ENCODE peak calls at places on chromosomes 5 and 9, in four cellular contexts. R, H, F and T are unnamed samples. For H3K36me3 and H3K27me3, the result is how much of the 10 kb centered on the place peaks cover.

GRCh38 chr9:130058154-130058553 is 4.4 kb downstream of the GPR107 start:
- DNase-seq in R (no peak), H (peak), F (peak), T (no peak)

GRCh38 chr5:96614110-96614691 is 48.0 kb upstream of the CAST start:
- DNase-seq in R (peak), H (peak), F (peak), T (no peak)

GRCh38 chr9:98201102-98201501 is 8.7 kb upstream of the CORO2A start:
- DNase-seq in R (no peak), H (no peak), F (no peak), T (no peak)

GRCh38 chr5:93055971-93056370 is 525.0 kb downstream of the NR2F1-AS1 start:
- DNase-seq in R (no peak), H (no peak), F (no peak), T (no peak)

GRCh38 chr9:137606005-137606601 is 617 bp downstream of the ARRDC1 start:
- DNase-seq in R (no peak), H (peak), F (peak), T (no peak)

GRCh38 chr9:95505676-95506437 is 10.9 kb downstream of the PTCH1 start:
- DNase-seq in R (peak), H (peak), F (peak), T (peak)

GRCh38 chr5:3304346-3304745 is 291.3 kb upstream of the IRX1 start:
- DNase-seq in R (no peak), H (no peak), F (no peak), T (no peak)

GRCh38 chr9:73023025-73023541 is 70.2 kb upstream of the ALDH1A1 start:
- DNase-seq in R (peak), H (peak), F (peak), T (no peak)

GRCh38 chr5:131973089-131973712 is 27.7 kb upstream of the MEIKIN start:
- DNase-seq in R (no peak), H (no peak), F (no peak), T (no peak)

GRCh38 chr5:108003178-108003577 is 332.4 kb upstream of the EFNA5 start:
- DNase-seq in R (peak), H (peak), F (no peak), T (no peak)

GRCh38 chr9:18791074-18791473 is 241.9 kb downstream of the SAXO1 start:
- DNase-seq in R (peak), H (peak), F (peak), T (no peak)

GRCh38 chr9:124349675-124350484 is 65.4 kb downstream of the PSMB7 start:
- DNase-seq in R (no peak), H (no peak), F (no peak), T (no peak)

GRCh38 chr5:137022043-137022442 is 477.1 kb downstream of the SPOCK1 start:
- DNase-seq in R (peak), H (no peak), F (no peak), T (peak)

GRCh38 chr9:96565684-96566360 is 53.8 kb downstream of the CDC14B start:
- DNase-seq in R (no peak), H (no peak), F (peak), T (no peak)

GRCh38 chr9:33942471-33943083 is 106.1 kb downstream of the UBAP2 start:
- DNase-seq in R (no peak), H (no peak), F (no peak), T (no peak)

GRCh38 chr5:137705106-137705505 is 30.8 kb downstream of the KLHL3 start:
- DNase-seq in R (no peak), H (no peak), F (no peak), T (no peak)

GRCh38 chr5:179766726-179767455 is 26.9 kb upstream of the LTC4S start:
- DNase-seq in R (no peak), H (no peak), F (peak), T (no peak)

GRCh38 chr9:111356567-111357244 is 26.7 kb upstream of the OR2K2 start:
- DNase-seq in R (peak), H (no peak), F (peak), T (no peak)

GRCh38 chr5:112356178-112356956 is 62.7 kb downstream of the EPB41L4A start:
- DNase-seq in R (no peak), H (no peak), F (no peak), T (no peak)

GRCh38 chr5:112350626-112351025 is 68.5 kb downstream of the EPB41L4A start:
- DNase-seq in R (no peak), H (no peak), F (no peak), T (no peak)

GRCh38 chr5:112355058-112355685 is 63.9 kb downstream of the EPB41L4A start:
- DNase-seq in R (no peak), H (no peak), F (no peak), T (no peak)

GRCh38 chr5:112351225-112351624 is 67.9 kb downstream of the EPB41L4A start:
- DNase-seq in R (no peak), H (no peak), F (no peak), T (no peak)

DNA sequence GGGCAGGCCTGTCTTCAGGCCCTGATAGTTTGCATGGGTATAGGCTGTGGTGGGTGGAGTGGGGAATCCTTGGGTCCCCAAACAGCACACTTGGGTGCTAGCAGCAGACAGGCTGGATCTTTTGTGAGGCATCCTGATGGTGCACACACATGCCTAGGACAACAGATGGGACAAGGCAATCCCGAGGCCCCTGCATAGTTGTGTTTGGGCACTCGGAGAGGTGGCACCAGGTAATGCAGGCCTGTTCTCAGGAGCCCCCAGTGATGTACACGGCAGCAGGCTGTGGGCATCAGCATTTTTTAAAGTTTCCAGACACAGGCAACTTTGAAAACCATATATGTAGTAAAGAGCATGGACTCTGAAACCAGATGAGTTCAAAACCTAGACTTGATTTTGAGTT is 65.4 kb downstream of the EPB41L4A start:
- DNase-seq in R (no peak), H (no peak), F (no peak), T (no peak)
- H3K36me3 ChIP-seq in R (under half), H (under half), F (under half), T (under half)

DNA sequence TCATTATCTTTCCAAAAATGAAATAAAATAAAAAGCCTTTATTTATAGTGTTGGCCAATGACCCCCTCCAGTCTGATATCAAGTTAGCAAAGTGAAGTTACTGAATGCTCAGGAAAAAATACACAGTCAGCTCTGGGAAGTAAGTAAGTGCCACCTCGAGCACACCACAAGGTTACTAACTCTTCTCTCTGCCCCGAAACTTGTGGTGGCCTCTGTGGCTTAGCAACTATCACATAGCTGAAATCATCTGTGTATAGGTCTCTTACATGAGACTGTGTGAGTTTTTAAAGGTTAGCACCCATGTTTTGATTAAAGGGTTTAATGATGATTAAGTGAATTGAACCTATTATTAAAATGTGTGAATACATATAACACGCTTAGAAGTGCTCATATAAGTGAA is 161.4 kb upstream of the KLF4 start:
- DNase-seq in R (no peak), H (no peak), F (no peak), T (no peak)
- H3K27me3 ChIP-seq in R (under half), H (half or more), F (under half), T (under half)

GRCh38 chr5:125006011-125006685 is 259.7 kb upstream of the ZNF608 start:
- DNase-seq in R (no peak), H (no peak), F (no peak), T (no peak)
- H3K4me3 ChIP-seq in R (no peak), H (no peak), F (no peak), T (no peak)

GRCh38 chr9:2640570-2640969 is 19.0 kb downstream of the VLDLR start:
- DNase-seq in R (no peak), H (no peak), F (no peak), T (no peak)
- H3K36me3 ChIP-seq in R (under half), H (under half), F (under half), T (half or more)

DNA sequence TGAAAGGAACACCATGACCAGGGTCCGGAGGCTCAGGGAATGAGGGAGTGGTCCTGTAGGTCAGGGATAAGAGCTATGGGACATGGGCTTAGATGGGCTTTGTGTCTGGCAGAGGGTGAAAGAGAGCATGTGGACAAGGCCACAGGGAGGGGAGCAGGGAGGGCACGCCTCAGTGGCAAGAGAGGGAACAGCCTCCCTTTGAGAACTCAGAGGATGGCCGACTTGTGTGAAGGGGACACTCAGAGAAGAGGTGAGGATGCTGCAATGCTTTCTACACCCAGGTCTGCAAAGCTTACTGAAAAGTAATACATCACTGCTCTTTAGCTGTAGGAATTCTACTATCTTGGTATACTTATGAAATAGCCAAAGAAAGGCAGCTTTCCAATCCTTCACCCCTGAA is 23.5 kb downstream of the MED10 start:
- DNase-seq in R (no peak), H (no peak), F (no peak), T (no peak)
- H3K27me3 ChIP-seq in R (under half), H (under half), F (under half), T (under half)

DNA sequence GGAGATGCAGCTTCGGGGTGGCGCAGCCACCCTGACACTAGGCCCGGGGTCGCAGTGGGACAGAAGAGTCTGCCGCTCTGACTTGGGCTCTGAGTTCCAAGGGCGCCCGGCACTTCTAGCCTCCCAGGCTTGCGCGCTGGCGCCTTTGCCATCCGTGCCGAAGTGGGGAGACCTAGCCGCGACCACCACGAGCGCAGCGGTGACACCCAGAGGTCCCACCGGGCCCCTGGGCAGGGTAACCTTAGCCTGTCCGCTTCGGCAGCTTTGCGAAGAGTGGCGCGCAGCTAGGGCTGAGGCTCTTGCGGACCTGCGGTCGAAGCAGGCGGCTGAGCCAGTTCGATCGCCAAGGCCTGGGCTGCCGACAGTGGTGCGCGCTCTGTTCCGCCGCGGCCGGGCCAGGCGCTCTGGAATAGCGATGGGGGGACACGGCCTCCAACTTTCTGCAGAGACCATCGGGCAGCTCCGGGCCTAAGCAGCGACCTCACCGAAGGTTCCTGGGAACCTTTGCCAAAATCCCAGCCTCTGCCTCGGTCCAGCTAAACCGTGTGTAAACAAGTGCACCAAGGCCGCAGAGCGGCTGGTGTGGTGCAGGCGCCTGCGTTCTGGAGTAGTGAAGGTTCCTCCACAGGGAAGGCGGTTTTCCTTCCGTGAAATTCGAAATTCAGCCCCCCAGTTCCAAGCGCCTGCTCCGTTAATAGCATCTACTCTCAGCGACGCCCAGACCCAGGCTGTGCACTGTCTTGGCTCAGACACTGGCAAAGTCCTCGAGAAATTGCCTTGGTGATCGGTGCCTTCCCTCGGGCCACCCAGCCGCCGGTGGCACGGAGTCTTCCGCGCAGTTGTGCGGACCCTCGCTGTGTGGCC is 7.4 kb downstream of the TLX3 start:
- DNase-seq in R (no peak), H (no peak), F (peak), T (no peak)
- H3K4me3 ChIP-seq in R (no peak), H (no peak), F (no peak), T (peak)

DNA sequence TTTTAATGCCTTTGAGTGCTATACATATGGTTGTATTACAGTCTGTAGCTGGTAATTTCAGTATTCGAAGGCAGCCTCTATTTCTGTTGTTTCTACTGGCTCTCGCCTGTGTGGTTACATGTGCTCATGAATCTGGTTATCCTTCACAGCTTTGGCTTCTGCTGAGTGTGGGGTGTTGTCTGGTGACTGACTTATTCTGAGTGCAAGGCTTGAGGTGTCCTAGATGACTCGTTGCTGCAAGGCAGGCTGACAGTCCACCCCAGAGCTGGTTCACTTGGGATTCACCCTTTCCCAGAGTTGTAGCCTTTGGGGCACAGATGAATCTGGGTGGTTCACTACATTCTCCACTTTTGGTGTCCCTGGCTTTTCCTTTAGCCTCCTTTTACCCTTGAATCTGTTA is 41.4 kb downstream of the PDE8B start:
- DNase-seq in R (no peak), H (no peak), F (no peak), T (no peak)
- H3K36me3 ChIP-seq in R (under half), H (under half), F (under half), T (under half)

DNA sequence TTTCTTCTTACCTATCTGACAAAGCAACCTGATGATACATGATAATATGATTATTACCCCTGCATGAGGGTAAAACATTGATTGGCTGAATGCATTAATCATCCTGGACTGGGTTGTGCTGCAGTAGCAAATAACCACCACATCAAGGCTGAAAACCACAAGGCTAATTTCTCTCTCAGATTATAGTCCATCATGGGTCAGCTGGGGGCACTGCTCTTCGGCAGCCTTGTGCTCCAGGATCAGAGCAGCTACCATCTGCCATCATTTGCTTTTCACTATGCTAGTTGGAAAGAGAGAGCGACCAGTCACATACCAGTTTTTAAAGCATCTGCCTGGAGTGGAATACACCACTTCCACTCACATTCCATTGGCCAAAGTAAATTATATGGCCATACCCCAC is 383.5 kb downstream of the RASEF start:
- DNase-seq in R (no peak), H (no peak), F (no peak), T (no peak)
- H3K27me3 ChIP-seq in R (under half), H (under half), F (under half), T (under half)

DNA sequence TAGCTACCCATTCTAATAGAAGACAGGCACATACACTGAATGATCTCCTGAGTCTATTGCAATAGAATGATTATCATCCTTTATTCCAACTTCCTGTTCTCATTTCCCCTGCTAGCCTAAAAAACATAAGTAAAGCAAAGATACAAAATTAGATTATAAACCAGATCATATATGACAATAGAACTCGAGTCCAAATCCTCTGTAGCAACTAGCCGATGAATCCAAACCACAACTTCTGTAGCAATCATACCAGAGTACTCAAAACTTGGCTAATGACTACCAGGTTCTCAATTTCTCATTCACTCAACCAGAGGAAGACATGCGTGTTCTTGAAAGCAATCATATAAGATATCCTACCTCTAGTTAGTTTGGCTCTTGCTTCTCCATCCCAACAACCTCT is 622.1 kb downstream of the PSAT1 start:
- DNase-seq in R (no peak), H (no peak), F (no peak), T (no peak)
- H3K4me3 ChIP-seq in R (no peak), H (no peak), F (no peak), T (no peak)

DNA sequence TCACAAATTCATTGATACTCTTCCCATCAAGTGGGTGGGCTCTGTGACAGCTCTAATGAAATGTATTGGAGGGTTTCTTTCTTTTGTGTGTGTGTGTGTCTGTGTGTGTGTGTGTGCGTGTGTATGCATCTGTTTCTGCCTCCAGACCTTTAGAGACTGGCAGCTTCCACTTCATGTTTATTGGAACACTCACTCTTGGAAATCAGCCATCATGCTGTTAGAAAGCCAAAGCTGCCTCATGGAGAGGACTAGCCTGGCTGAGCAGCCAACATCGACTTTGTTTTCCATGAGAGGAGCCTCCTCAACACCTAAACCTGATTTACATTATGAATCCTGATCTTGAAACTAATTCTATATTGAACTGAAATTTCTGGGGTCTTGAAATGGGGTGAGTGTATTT is 128.5 kb upstream of the FAM174A start:
- DNase-seq in R (peak), H (no peak), F (no peak), T (no peak)
- H3K36me3 ChIP-seq in R (under half), H (under half), F (under half), T (under half)